ENCODE peak calls at places on chromosome 15, in five cellular contexts. S, B, U, V and J are unnamed samples.

GRCh38 chr15:38961886-38962285 is 397.3 kb upstream of the RASGRP1 start:
- DNase-seq in S (peak; percentile 29), B (no peak), U (no peak), V (no peak), J (no peak)

GRCh38 chr15:90620379-90621134 is 90.8 kb downstream of the CRTC3 start:
- DNase-seq in S (no peak), B (no peak), U (no peak), V (no peak), J (no peak)

GRCh38 chr15:24954783-24955548 is at the start of the genes SNRPN and SNURF:
- DNase-seq in S (peak; percentile 68), B (peak; percentile 80), U (peak; percentile 43), V (peak; percentile 84), J (peak; percentile 67)

GRCh38 chr15:59174161-59174845 is 32.3 kb upstream of the LDHAL6B start:
- DNase-seq in S (no peak), B (no peak), U (no peak), V (no peak), J (no peak)

GRCh38 chr15:52963865-52964264 is 173.7 kb upstream of the ONECUT1 start:
- DNase-seq in S (no peak), B (no peak), U (no peak), V (no peak), J (no peak)

GRCh38 chr15:74191798-74192197 is 10.8 kb downstream of the STRA6 start:
- DNase-seq in S (no peak), B (no peak), U (no peak), V (no peak), J (no peak)

GRCh38 chr15:63244399-63244798 is 33.0 kb upstream of the APH1B start:
- DNase-seq in S (peak; percentile 85), B (peak; percentile 43), U (no peak), V (no peak), J (no peak)

GRCh38 chr15:83769411-83769960 is 115.6 kb downstream of the ADAMTSL3 start:
- DNase-seq in S (no peak), B (no peak), U (no peak), V (no peak), J (no peak)

GRCh38 chr15:62472616-62473299 is 307.7 kb upstream of the C2CD4B start:
- DNase-seq in S (no peak), B (no peak), U (no peak), V (peak; percentile 42), J (peak; percentile 31)

DNA sequence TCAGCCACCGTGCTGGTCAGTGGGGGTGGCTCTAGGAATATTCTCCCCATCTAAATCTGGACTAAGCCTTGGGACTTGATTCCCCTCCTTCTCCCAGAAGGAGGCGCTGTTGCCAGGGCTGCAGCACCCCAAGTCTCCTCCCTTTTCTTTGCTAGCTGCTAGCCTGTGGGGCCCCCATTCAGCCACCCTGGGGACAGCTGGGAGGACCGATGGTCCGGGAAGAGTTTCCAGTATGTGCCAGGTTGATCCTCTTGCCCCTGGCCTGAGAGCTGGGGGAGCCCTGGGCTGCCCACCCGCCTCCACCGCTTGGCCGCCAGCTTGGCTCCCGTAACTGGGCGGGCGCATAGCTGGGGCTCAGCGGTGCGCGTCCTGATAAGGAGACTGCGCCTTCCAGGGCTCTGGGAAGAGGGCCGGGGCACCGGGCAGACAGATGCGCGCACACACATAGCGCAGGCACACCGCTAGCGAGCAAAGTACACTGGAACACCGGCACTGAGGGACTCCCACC is 4.2 kb downstream of the SMAD6 start:
- DNase-seq in S (no peak), B (no peak), U (no peak), V (peak; percentile 49), J (peak; percentile 22)
- TF ChIP-seq CTCF in S (peak; percentile 29), B (peak; percentile 57), U (peak; percentile 57), V (peak; percentile 50), J (peak; percentile 84)

GRCh38 chr15:92205255-92205739 is 188.4 kb upstream of the ST8SIA2 start:
- DNase-seq in S (no peak), B (no peak), U (no peak), V (no peak), J (no peak)
- TF ChIP-seq CTCF in S (no peak), B (no peak), U (peak; percentile 40), V (peak; percentile 31), J (no peak)

DNA sequence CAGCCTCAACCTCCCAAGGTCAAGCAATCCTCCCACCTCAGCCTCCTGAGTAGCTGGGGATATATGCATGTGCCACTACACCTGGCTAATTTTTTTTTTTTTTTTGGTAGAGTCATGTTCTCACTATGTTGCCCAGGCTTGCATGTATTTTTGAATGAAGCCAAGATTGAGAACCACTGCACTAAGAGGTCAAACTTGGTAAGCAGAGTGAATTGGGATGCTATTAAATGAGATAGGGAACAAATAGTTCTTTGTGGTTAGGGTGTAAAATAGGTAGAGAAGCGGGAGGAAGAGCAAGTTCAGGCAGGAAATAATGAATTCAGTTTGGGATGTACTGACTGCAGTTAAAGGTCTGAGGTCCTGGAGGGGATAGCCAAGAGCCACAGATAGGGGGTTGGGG is 39.9 kb upstream of the PIAS1 start:
- DNase-seq in S (no peak), B (no peak), U (no peak), V (no peak), J (no peak)
- TF ChIP-seq CTCF in S (no peak), B (no peak), U (no peak), V (no peak), J (no peak)

GRCh38 chr15:98914626-98915025 is 93.0 kb downstream of the PGPEP1L start:
- DNase-seq in S (peak; percentile 97), B (peak; percentile 83), U (no peak), V (no peak), J (peak; percentile 96)
- TF ChIP-seq CTCF in S (no peak), B (no peak), U (no peak), V (no peak), J (peak; percentile 42)

GRCh38 chr15:79209690-79210089 is 72.8 kb upstream of the ANKRD34C start:
- DNase-seq in S (no peak), B (no peak), U (peak; percentile 34), V (no peak), J (no peak)
- TF ChIP-seq CTCF in S (no peak), B (peak; percentile 37), U (peak; percentile 67), V (no peak), J (peak; percentile 21)